ENCODE peak calls at places on chromosomes 12 and 14, in ten cellular contexts. One of them, this sample, is unnamed.

GRCh38 chr12:123723765-123724164 is 11.6 kb downstream of the ATP6V0A2 start:
- DNase-seq in fibroblast of pulmonary artery: no peak
- DNase-seq in CD8-positive, alpha-beta memory T cell: no peak
- DNase-seq in HEK293T: no peak
- DNase-seq in stimulated activated naive B cell treated with anti-CD40 and anti-IgM and Interleukin-4, amounts not matched to agents 10 μg/mL and 1 μg/mL and 100 μg/mL, for 72 hours: peak
- DNase-seq in GF-D8: no peak
- DNase-seq in choroid plexus epithelial cell: no peak
- DNase-seq in RPMI7951: no peak
- DNase-seq in activated naive CD4-positive, alpha-beta T cell: no peak
- DNase-seq in colonic mucosa: no peak
- DNase-seq in this sample: no peak

GRCh38 chr14:103563089-103563620 is 395 bp downstream of the COA8 start:
- DNase-seq in stimulated activated naive B cell treated with anti-CD40 and anti-IgM and Interleukin-4, amounts not matched to agents 10 μg/mL and 1 μg/mL and 100 μg/mL, for 72 hours: no peak
- DNase-seq in fibroblast of pulmonary artery: no peak
- DNase-seq in activated naive CD4-positive, alpha-beta T cell: no peak
- DNase-seq in CD8-positive, alpha-beta memory T cell: no peak
- DNase-seq in GF-D8: no peak
- DNase-seq in colonic mucosa: peak
- DNase-seq in choroid plexus epithelial cell: no peak
- DNase-seq in HEK293T: no peak
- DNase-seq in RPMI7951: no peak
- DNase-seq in this sample: no peak

GRCh38 chr14:39376671-39377403 is 55.4 kb downstream of the FBXO33 start:
- DNase-seq in HEK293T: no peak
- DNase-seq in stimulated activated naive B cell treated with anti-CD40 and anti-IgM and Interleukin-4, amounts not matched to agents 10 μg/mL and 1 μg/mL and 100 μg/mL, for 72 hours: no peak
- DNase-seq in activated naive CD4-positive, alpha-beta T cell: no peak
- DNase-seq in colonic mucosa: no peak
- DNase-seq in choroid plexus epithelial cell: peak
- DNase-seq in GF-D8: peak
- DNase-seq in fibroblast of pulmonary artery: peak
- DNase-seq in CD8-positive, alpha-beta memory T cell: no peak
- DNase-seq in RPMI7951: peak
- DNase-seq in this sample: no peak

GRCh38 chr12:16299403-16299802 is 21.9 kb upstream of the SLC15A5 start:
- DNase-seq in stimulated activated naive B cell treated with anti-CD40 and anti-IgM and Interleukin-4, amounts not matched to agents 10 μg/mL and 1 μg/mL and 100 μg/mL, for 72 hours: no peak
- DNase-seq in HEK293T: no peak
- DNase-seq in activated naive CD4-positive, alpha-beta T cell: no peak
- DNase-seq in colonic mucosa: peak
- DNase-seq in RPMI7951: no peak
- DNase-seq in choroid plexus epithelial cell: peak
- DNase-seq in CD8-positive, alpha-beta memory T cell: no peak
- DNase-seq in fibroblast of pulmonary artery: peak
- DNase-seq in GF-D8: no peak
- DNase-seq in this sample: no peak

GRCh38 chr12:121088208-121088585 is 44.5 kb upstream of the P2RX7 start:
- DNase-seq in CD8-positive, alpha-beta memory T cell: no peak
- DNase-seq in colonic mucosa: no peak
- DNase-seq in RPMI7951: no peak
- DNase-seq in GF-D8: no peak
- DNase-seq in activated naive CD4-positive, alpha-beta T cell: no peak
- DNase-seq in stimulated activated naive B cell treated with anti-CD40 and anti-IgM and Interleukin-4, amounts not matched to agents 10 μg/mL and 1 μg/mL and 100 μg/mL, for 72 hours: no peak
- DNase-seq in choroid plexus epithelial cell: no peak
- DNase-seq in fibroblast of pulmonary artery: no peak
- DNase-seq in HEK293T: no peak
- DNase-seq in this sample: no peak

GRCh38 chr12:30847259-30847658 is 79.3 kb upstream of the TSPAN11 start:
- DNase-seq in HEK293T: no peak
- DNase-seq in fibroblast of pulmonary artery: peak
- DNase-seq in choroid plexus epithelial cell: peak
- DNase-seq in CD8-positive, alpha-beta memory T cell: peak
- DNase-seq in colonic mucosa: peak
- DNase-seq in stimulated activated naive B cell treated with anti-CD40 and anti-IgM and Interleukin-4, amounts not matched to agents 10 μg/mL and 1 μg/mL and 100 μg/mL, for 72 hours: peak
- DNase-seq in GF-D8: peak
- DNase-seq in RPMI7951: peak
- DNase-seq in activated naive CD4-positive, alpha-beta T cell: no peak
- DNase-seq in this sample: no peak

GRCh38 chr12:47194501-47194900 is 114.7 kb upstream of the AMIGO2 start:
- DNase-seq in stimulated activated naive B cell treated with anti-CD40 and anti-IgM and Interleukin-4, amounts not matched to agents 10 μg/mL and 1 μg/mL and 100 μg/mL, for 72 hours: no peak
- DNase-seq in colonic mucosa: no peak
- DNase-seq in HEK293T: no peak
- DNase-seq in fibroblast of pulmonary artery: no peak
- DNase-seq in activated naive CD4-positive, alpha-beta T cell: no peak
- DNase-seq in GF-D8: peak
- DNase-seq in choroid plexus epithelial cell: no peak
- DNase-seq in CD8-positive, alpha-beta memory T cell: no peak
- DNase-seq in RPMI7951: no peak
- DNase-seq in this sample: no peak

GRCh38 chr12:93086288-93086727 is 157.2 kb upstream of the EEA1 start:
- DNase-seq in stimulated activated naive B cell treated with anti-CD40 and anti-IgM and Interleukin-4, amounts not matched to agents 10 μg/mL and 1 μg/mL and 100 μg/mL, for 72 hours: no peak
- DNase-seq in choroid plexus epithelial cell: no peak
- DNase-seq in CD8-positive, alpha-beta memory T cell: no peak
- DNase-seq in fibroblast of pulmonary artery: no peak
- DNase-seq in colonic mucosa: no peak
- DNase-seq in activated naive CD4-positive, alpha-beta T cell: no peak
- DNase-seq in RPMI7951: no peak
- DNase-seq in GF-D8: no peak
- DNase-seq in HEK293T: no peak
- DNase-seq in this sample: no peak

GRCh38 chr12:59113831-59114273 is 193.5 kb upstream of the LRIG3 start:
- DNase-seq in stimulated activated naive B cell treated with anti-CD40 and anti-IgM and Interleukin-4, amounts not matched to agents 10 μg/mL and 1 μg/mL and 100 μg/mL, for 72 hours: peak
- DNase-seq in CD8-positive, alpha-beta memory T cell: no peak
- DNase-seq in choroid plexus epithelial cell: peak
- DNase-seq in colonic mucosa: peak
- DNase-seq in GF-D8: no peak
- DNase-seq in HEK293T: peak
- DNase-seq in activated naive CD4-positive, alpha-beta T cell: no peak
- DNase-seq in RPMI7951: peak
- DNase-seq in fibroblast of pulmonary artery: peak
- DNase-seq in this sample: no peak